ENCODE peak calls at places on chromosomes 4 and X, in four cellular contexts. One of them, this sample, is unnamed. For H3K9me3, the result is how much of the 10 kb centered on the place peaks cover.

GRCh38 chr4:150593996-150594395 is 12.0 kb downstream of the MAB21L2 start:
- DNase-seq in CD8-positive, alpha-beta memory T cell: no peak
- DNase-seq in upper lobe of left lung: no peak
- DNase-seq in tibial artery: no peak
- DNase-seq in this sample: no peak

GRCh38 chrX:29903365-29903764 is 312.0 kb upstream of the MAGEB2 start:
- DNase-seq in CD8-positive, alpha-beta memory T cell: no peak
- DNase-seq in upper lobe of left lung: no peak
- DNase-seq in tibial artery: no peak
- DNase-seq in this sample: no peak

GRCh38 chr4:121192500-121192899 is 28.4 kb upstream of the TNIP3 start:
- DNase-seq in upper lobe of left lung: no peak
- DNase-seq in CD8-positive, alpha-beta memory T cell: peak
- DNase-seq in tibial artery: no peak
- DNase-seq in this sample: no peak

GRCh38 chrX:117701050-117701449 is 415.6 kb downstream of the KLHL13 start:
- DNase-seq in CD8-positive, alpha-beta memory T cell: no peak
- DNase-seq in tibial artery: no peak
- DNase-seq in upper lobe of left lung: no peak
- DNase-seq in this sample: no peak

GRCh38 chrX:138519296-138519695 is 192.2 kb downstream of the FGF13 start:
- DNase-seq in tibial artery: no peak
- DNase-seq in upper lobe of left lung: no peak
- DNase-seq in CD8-positive, alpha-beta memory T cell: no peak
- DNase-seq in this sample: no peak

GRCh38 chr4:127249066-127249766 is 383.5 kb upstream of the INTU start:
- DNase-seq in CD8-positive, alpha-beta memory T cell: no peak
- DNase-seq in tibial artery: no peak
- DNase-seq in upper lobe of left lung: no peak
- DNase-seq in this sample: no peak

GRCh38 chrX:30875957-30876356 is 13.1 kb downstream of the TAB3 start:
- DNase-seq in tibial artery: no peak
- DNase-seq in upper lobe of left lung: no peak
- DNase-seq in CD8-positive, alpha-beta memory T cell: no peak
- DNase-seq in this sample: no peak

GRCh38 chr4:56681158-56681848 is at the start of gene HOPX:
- DNase-seq in tibial artery: no peak
- DNase-seq in upper lobe of left lung: no peak
- DNase-seq in CD8-positive, alpha-beta memory T cell: peak
- DNase-seq in this sample: no peak

GRCh38 chr4:140755811-140756291 is 334 bp downstream of the TBC1D9 start:
- DNase-seq in CD8-positive, alpha-beta memory T cell: no peak
- DNase-seq in tibial artery: peak
- DNase-seq in upper lobe of left lung: peak
- DNase-seq in this sample: no peak

GRCh38 chr4:94669672-94670664 is 87.8 kb upstream of the BMPR1B start:
- DNase-seq in tibial artery: no peak
- DNase-seq in CD8-positive, alpha-beta memory T cell: no peak
- DNase-seq in upper lobe of left lung: no peak
- DNase-seq in this sample: no peak

GRCh38 chr4:55312491-55313101 is 33.4 kb upstream of the SRD5A3 start:
- DNase-seq in tibial artery: no peak
- DNase-seq in CD8-positive, alpha-beta memory T cell: peak
- DNase-seq in upper lobe of left lung: no peak
- DNase-seq in this sample: no peak

GRCh38 chrX:118025193-118025592 is 91.4 kb downstream of the KLHL13 start:
- DNase-seq in upper lobe of left lung: no peak
- DNase-seq in tibial artery: no peak
- DNase-seq in CD8-positive, alpha-beta memory T cell: no peak
- DNase-seq in this sample: no peak

GRCh38 chr4:95165926-95166524 is 382.7 kb downstream of the UNC5C start:
- DNase-seq in CD8-positive, alpha-beta memory T cell: peak
- DNase-seq in tibial artery: no peak
- DNase-seq in upper lobe of left lung: no peak
- DNase-seq in this sample: no peak

GRCh38 chrX:10111364-10112148 is 45.2 kb upstream of the CLCN4 start:
- DNase-seq in upper lobe of left lung: no peak
- DNase-seq in tibial artery: no peak
- DNase-seq in CD8-positive, alpha-beta memory T cell: peak
- DNase-seq in this sample: peak

GRCh38 chrX:69493193-69493592 is 10.9 kb upstream of the NALF2 start:
- DNase-seq in tibial artery: no peak
- DNase-seq in CD8-positive, alpha-beta memory T cell: no peak
- DNase-seq in upper lobe of left lung: no peak
- DNase-seq in this sample: peak

GRCh38 chr4:8847764-8848163 is 23.9 kb downstream of the HMX1 start:
- DNase-seq in CD8-positive, alpha-beta memory T cell: no peak
- DNase-seq in upper lobe of left lung: no peak
- DNase-seq in tibial artery: no peak
- DNase-seq in this sample: no peak

GRCh38 chrX:124665878-124666425 is 319.6 kb downstream of the SH2D1A start:
- DNase-seq in CD8-positive, alpha-beta memory T cell: no peak
- DNase-seq in tibial artery: no peak
- DNase-seq in upper lobe of left lung: no peak
- DNase-seq in this sample: no peak

GRCh38 chrX:118207831-118208453 is 91.3 kb upstream of the KLHL13 start:
- DNase-seq in upper lobe of left lung: no peak
- DNase-seq in CD8-positive, alpha-beta memory T cell: no peak
- DNase-seq in tibial artery: no peak
- DNase-seq in this sample: no peak

GRCh38 chr4:24473309-24473721 is 111.0 kb downstream of the DHX15 start:
- DNase-seq in CD8-positive, alpha-beta memory T cell: no peak
- DNase-seq in tibial artery: no peak
- DNase-seq in upper lobe of left lung: peak
- DNase-seq in this sample: no peak

GRCh38 chr4:113445286-113445685 is 316.3 kb downstream of the CAMK2D start:
- DNase-seq in CD8-positive, alpha-beta memory T cell: no peak
- DNase-seq in upper lobe of left lung: no peak
- DNase-seq in tibial artery: peak
- DNase-seq in this sample: no peak

GRCh38 chrX:40952855-40953254 is 132.4 kb upstream of the USP9X start:
- DNase-seq in upper lobe of left lung: no peak
- DNase-seq in tibial artery: no peak
- DNase-seq in CD8-positive, alpha-beta memory T cell: peak
- DNase-seq in this sample: no peak

GRCh38 chr4:38574559-38575333 is 89.3 kb upstream of the KLF3 start:
- DNase-seq in CD8-positive, alpha-beta memory T cell: no peak
- DNase-seq in upper lobe of left lung: peak
- DNase-seq in tibial artery: no peak
- DNase-seq in this sample: no peak

GRCh38 chr4:172680701-172681100 is 487.9 kb upstream of the GALNT7 start:
- DNase-seq in upper lobe of left lung: no peak
- DNase-seq in CD8-positive, alpha-beta memory T cell: no peak
- DNase-seq in tibial artery: no peak
- DNase-seq in this sample: no peak

GRCh38 chr4:172674811-172675210 is 493.8 kb upstream of the GALNT7 start:
- DNase-seq in tibial artery: no peak
- DNase-seq in CD8-positive, alpha-beta memory T cell: no peak
- DNase-seq in upper lobe of left lung: no peak
- DNase-seq in this sample: no peak

DNA sequence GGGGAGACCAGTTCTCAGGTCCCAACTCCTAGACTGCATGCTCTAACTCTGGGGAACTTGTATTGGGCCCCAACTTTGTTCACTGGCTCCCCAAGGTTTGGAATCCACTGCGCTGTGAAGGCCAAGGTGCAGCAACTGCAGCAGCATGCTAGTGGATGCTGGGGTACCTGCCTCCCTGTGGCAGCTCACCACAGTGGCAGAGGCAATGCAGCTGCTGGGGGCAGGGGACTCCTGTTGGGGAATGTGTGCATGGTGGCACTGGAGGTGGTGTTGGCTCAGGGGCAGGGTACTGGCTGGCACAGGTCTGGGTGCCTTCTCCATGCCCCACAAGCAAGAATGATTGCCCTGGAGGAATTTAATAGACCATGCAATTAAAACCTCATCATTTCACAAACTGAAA is 493.4 kb upstream of the GALNT7 start:
- DNase-seq in CD8-positive, alpha-beta memory T cell: no peak
- DNase-seq in tibial artery: no peak
- DNase-seq in upper lobe of left lung: no peak
- DNase-seq in this sample: no peak
- H3K9me3 ChIP-seq in CD8-positive, alpha-beta memory T cell: under half
- H3K9me3 ChIP-seq in tibial artery: under half
- H3K9me3 ChIP-seq in upper lobe of left lung: under half
- H3K9me3 ChIP-seq in this sample: under half

GRCh38 chr4:160217352-160217751 is 1114.5 kb downstream of the RAPGEF2 start:
- DNase-seq in upper lobe of left lung: no peak
- DNase-seq in tibial artery: no peak
- DNase-seq in CD8-positive, alpha-beta memory T cell: no peak
- DNase-seq in this sample: no peak

GRCh38 chr4:160212078-160212477 is 1109.2 kb downstream of the RAPGEF2 start:
- DNase-seq in tibial artery: no peak
- DNase-seq in upper lobe of left lung: no peak
- DNase-seq in CD8-positive, alpha-beta memory T cell: no peak
- DNase-seq in this sample: no peak

GRCh38 chr4:160213377-160213776 is 1110.5 kb downstream of the RAPGEF2 start:
- DNase-seq in upper lobe of left lung: no peak
- DNase-seq in CD8-positive, alpha-beta memory T cell: no peak
- DNase-seq in tibial artery: no peak
- DNase-seq in this sample: no peak
- H3K9me3 ChIP-seq in upper lobe of left lung: under half
- H3K9me3 ChIP-seq in CD8-positive, alpha-beta memory T cell: under half
- H3K9me3 ChIP-seq in tibial artery: under half
- H3K9me3 ChIP-seq in this sample: under half

DNA sequence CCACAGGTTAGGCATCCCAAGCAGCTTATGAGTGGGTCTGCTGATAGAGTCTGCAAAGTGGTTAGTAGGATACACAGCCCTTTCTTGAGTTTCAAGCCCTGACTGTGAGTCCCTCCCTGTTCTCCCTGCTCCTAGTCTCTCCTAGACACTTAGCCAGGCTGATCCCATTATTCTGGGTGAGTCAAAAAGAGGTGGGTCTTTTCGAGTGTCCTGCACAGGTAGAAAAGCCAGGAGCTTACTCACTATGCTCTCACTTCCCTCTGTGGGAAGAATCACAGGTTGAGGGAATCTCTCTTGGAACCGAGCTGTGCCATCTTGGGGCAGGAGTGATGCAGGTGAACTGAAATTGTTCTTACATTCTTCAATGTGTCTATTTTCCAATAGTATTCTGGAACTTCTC is 29.7 kb downstream of the SCLT1 start:
- DNase-seq in upper lobe of left lung: no peak
- DNase-seq in tibial artery: no peak
- DNase-seq in CD8-positive, alpha-beta memory T cell: no peak
- DNase-seq in this sample: no peak
- H3K9me3 ChIP-seq in upper lobe of left lung: under half
- H3K9me3 ChIP-seq in tibial artery: under half
- H3K9me3 ChIP-seq in CD8-positive, alpha-beta memory T cell: under half
- H3K9me3 ChIP-seq in this sample: under half

DNA sequence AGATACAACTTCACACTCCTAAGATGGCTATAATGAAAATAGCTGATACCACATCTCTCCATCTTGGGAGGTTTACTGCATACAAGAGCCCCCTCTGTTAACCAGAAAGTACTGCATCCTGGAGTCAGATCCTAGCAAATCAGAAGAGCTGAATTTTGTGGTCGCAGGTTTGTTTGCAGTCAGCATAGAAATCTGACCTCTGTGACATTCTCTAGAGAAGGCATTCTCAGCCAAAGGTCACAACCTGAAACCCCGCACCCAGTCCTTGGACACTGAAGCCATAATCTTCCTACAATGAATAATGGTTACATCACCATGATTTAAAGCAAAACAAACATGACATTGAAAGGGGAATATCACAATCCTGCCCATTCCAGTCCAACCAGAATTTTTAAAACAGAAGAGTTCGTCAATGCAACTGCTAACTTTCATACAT is 17.7 kb downstream of the HS6ST2 start:
- DNase-seq in tibial artery: no peak
- DNase-seq in upper lobe of left lung: no peak
- DNase-seq in CD8-positive, alpha-beta memory T cell: no peak
- DNase-seq in this sample: no peak
- H3K9me3 ChIP-seq in tibial artery: under half
- H3K9me3 ChIP-seq in upper lobe of left lung: under half
- H3K9me3 ChIP-seq in CD8-positive, alpha-beta memory T cell: under half
- H3K9me3 ChIP-seq in this sample: under half

DNA sequence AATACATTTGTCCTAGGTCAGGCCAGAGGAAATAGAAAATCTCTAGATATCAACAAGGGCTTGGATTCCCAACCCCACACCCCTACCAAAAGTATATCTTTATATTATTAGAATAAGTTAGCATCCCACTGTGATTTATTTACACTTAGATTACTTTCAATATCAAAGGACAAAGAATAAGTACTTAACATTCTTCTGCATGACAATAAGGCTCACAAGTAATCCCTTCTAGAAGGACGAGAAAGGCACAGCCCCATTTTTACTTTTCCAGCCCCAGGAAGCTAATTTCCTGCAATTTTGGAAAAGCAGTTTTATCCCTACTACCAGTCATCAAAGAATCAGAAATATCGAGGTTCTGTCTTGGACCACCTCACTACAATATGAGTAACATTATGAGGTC is 14.1 kb upstream of the SLITRK2 start:
- DNase-seq in CD8-positive, alpha-beta memory T cell: no peak
- DNase-seq in upper lobe of left lung: no peak
- DNase-seq in tibial artery: no peak
- DNase-seq in this sample: no peak
- H3K9me3 ChIP-seq in CD8-positive, alpha-beta memory T cell: under half
- H3K9me3 ChIP-seq in upper lobe of left lung: under half
- H3K9me3 ChIP-seq in tibial artery: under half
- H3K9me3 ChIP-seq in this sample: under half

DNA sequence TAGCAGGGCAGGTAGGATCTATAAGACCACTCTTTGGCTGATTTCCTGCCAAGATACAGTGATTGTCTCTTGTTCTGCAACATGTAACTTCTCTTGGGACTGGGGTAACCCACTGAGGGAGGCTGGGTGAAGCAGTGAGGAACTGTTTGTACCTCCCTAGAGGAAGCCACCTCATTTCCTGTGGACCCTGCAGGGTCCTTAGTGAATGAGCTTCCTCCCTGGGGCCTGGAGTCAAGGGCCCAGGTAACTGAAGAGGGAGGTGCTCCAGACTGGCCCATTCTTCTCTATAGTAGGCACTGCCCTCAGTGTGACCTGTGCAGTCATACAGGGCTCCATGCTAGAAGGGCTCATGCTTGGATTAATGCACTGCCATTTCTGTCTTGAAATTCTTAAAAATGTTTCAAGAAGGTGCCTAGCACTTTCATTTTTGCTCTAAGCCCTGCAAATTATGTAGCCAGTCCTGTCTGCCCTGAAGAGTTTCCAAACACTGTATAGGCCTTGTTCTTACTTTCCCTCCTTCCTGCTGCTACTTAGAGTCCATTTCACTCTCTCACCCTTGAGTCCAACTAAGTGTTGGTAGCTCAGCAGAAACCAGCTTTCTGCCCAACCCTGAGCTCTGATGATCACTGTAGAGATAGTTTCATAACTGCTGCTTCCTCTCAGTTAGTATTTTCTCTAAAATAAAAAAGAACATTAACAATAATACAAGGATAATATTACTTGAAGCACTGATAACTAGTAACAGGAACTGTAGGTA is 8.5 kb upstream of the GRIA3 start:
- DNase-seq in upper lobe of left lung: no peak
- DNase-seq in CD8-positive, alpha-beta memory T cell: no peak
- DNase-seq in tibial artery: no peak
- DNase-seq in this sample: no peak
- H3K9me3 ChIP-seq in upper lobe of left lung: under half
- H3K9me3 ChIP-seq in CD8-positive, alpha-beta memory T cell: under half
- H3K9me3 ChIP-seq in tibial artery: under half
- H3K9me3 ChIP-seq in this sample: under half